ENCODE peak calls at places on chromosomes 12 and 14, in four cellular contexts. One of them, this sample, is unnamed.

GRCh38 chr14:39890026-39890425 is 457.8 kb upstream of the FBXO33 start:
- DNase-seq in mesothelial cell of epicardium: no peak
- DNase-seq in WTC11: no peak
- DNase-seq in Peyer's patch: no peak
- DNase-seq in this sample: no peak

GRCh38 chr12:131642101-131642540 is 68.8 kb upstream of the SFSWAP start:
- DNase-seq in mesothelial cell of epicardium: no peak
- DNase-seq in WTC11: no peak
- DNase-seq in Peyer's patch: no peak
- DNase-seq in this sample: no peak

GRCh38 chr14:104346112-104346462 is 207.7 kb downstream of the KIF26A start:
- DNase-seq in mesothelial cell of epicardium: no peak
- DNase-seq in WTC11: no peak
- DNase-seq in Peyer's patch: no peak
- DNase-seq in this sample: no peak

GRCh38 chr14:69658664-69659261 is 47.4 kb downstream of the SUSD6 start:
- DNase-seq in Peyer's patch: no peak
- DNase-seq in WTC11: no peak
- DNase-seq in mesothelial cell of epicardium: no peak
- DNase-seq in this sample: no peak

GRCh38 chr12:103626498-103626897 is 39.4 kb downstream of the STAB2 start:
- DNase-seq in WTC11: peak; percentile 32
- DNase-seq in mesothelial cell of epicardium: no peak
- DNase-seq in Peyer's patch: no peak
- DNase-seq in this sample: no peak

GRCh38 chr12:64207453-64207852 is 14.6 kb downstream of the KICS2 start:
- DNase-seq in WTC11: no peak
- DNase-seq in mesothelial cell of epicardium: no peak
- DNase-seq in Peyer's patch: no peak
- DNase-seq in this sample: no peak

GRCh38 chr12:64792128-64792527 is 32.3 kb upstream of the TBC1D30 start:
- DNase-seq in WTC11: no peak
- DNase-seq in mesothelial cell of epicardium: no peak
- DNase-seq in Peyer's patch: no peak
- DNase-seq in this sample: no peak

GRCh38 chr12:7060353-7060954 is at the start of gene C1S:
- DNase-seq in Peyer's patch: no peak
- DNase-seq in mesothelial cell of epicardium: no peak
- DNase-seq in WTC11: peak; percentile 42
- DNase-seq in this sample: no peak

GRCh38 chr14:90572461-90573150 is 175.8 kb downstream of the CALM1 start:
- DNase-seq in WTC11: no peak
- DNase-seq in Peyer's patch: no peak
- DNase-seq in mesothelial cell of epicardium: no peak
- DNase-seq in this sample: no peak

GRCh38 chr12:6476496-6476895 is 6.0 kb upstream of the VAMP1 start:
- DNase-seq in mesothelial cell of epicardium: no peak
- DNase-seq in Peyer's patch: no peak
- DNase-seq in WTC11: no peak
- DNase-seq in this sample: no peak

GRCh38 chr12:34599530-34600513 is 577.5 kb downstream of the ALG10 start:
- DNase-seq in WTC11: no peak
- DNase-seq in mesothelial cell of epicardium: no peak
- DNase-seq in Peyer's patch: no peak
- DNase-seq in this sample: no peak

GRCh38 chr12:105273601-105274000 is 37.6 kb upstream of the APPL2 start:
- DNase-seq in mesothelial cell of epicardium: no peak
- DNase-seq in WTC11: no peak
- DNase-seq in Peyer's patch: no peak
- DNase-seq in this sample: no peak

GRCh38 chr12:116200812-116201211 is 76.7 kb downstream of the MED13L start:
- DNase-seq in Peyer's patch: no peak
- DNase-seq in WTC11: no peak
- DNase-seq in mesothelial cell of epicardium: no peak
- DNase-seq in this sample: no peak

GRCh38 chr12:122403115-122403770 is 19.2 kb downstream of the CLIP1 start:
- DNase-seq in WTC11: no peak
- DNase-seq in mesothelial cell of epicardium: no peak
- DNase-seq in Peyer's patch: no peak
- DNase-seq in this sample: no peak

GRCh38 chr12:69880566-69880965 is 55.5 kb downstream of the MYRFL start:
- DNase-seq in Peyer's patch: no peak
- DNase-seq in WTC11: no peak
- DNase-seq in mesothelial cell of epicardium: no peak
- DNase-seq in this sample: no peak

GRCh38 chr12:41981758-41982157 is 162.9 kb downstream of the GXYLT1 start:
- DNase-seq in WTC11: no peak
- DNase-seq in mesothelial cell of epicardium: no peak
- DNase-seq in Peyer's patch: no peak
- DNase-seq in this sample: no peak

GRCh38 chr14:44053422-44053821 is 453.7 kb downstream of the FSCB start:
- DNase-seq in mesothelial cell of epicardium: no peak
- DNase-seq in Peyer's patch: no peak
- DNase-seq in WTC11: no peak
- DNase-seq in this sample: no peak

GRCh38 chr14:36660736-36661505 is 739 bp upstream of the PAX9 start:
- DNase-seq in mesothelial cell of epicardium: no peak
- DNase-seq in WTC11: peak; percentile 33
- DNase-seq in Peyer's patch: no peak
- DNase-seq in this sample: no peak

GRCh38 chr12:43692064-43692463 is 66.5 kb downstream of the PUS7L start:
- DNase-seq in Peyer's patch: no peak
- DNase-seq in mesothelial cell of epicardium: no peak
- DNase-seq in WTC11: no peak
- DNase-seq in this sample: no peak

GRCh38 chr14:28058012-28058296 is 708.6 kb upstream of the FOXG1 start:
- DNase-seq in mesothelial cell of epicardium: no peak
- DNase-seq in WTC11: no peak
- DNase-seq in Peyer's patch: no peak
- DNase-seq in this sample: no peak

GRCh38 chr12:50604640-50604920 is 99.8 kb downstream of the DIP2B start:
- DNase-seq in Peyer's patch: no peak
- DNase-seq in mesothelial cell of epicardium: no peak
- DNase-seq in WTC11: no peak
- DNase-seq in this sample: no peak

GRCh38 chr14:67241416-67242362 is at the start of gene PALS1:
- DNase-seq in Peyer's patch: no peak
- DNase-seq in WTC11: no peak
- DNase-seq in mesothelial cell of epicardium: no peak
- DNase-seq in this sample: peak; percentile 74

GRCh38 chr12:102540856-102541385 is 60.6 kb upstream of the IGF1 start:
- DNase-seq in WTC11: no peak
- DNase-seq in mesothelial cell of epicardium: no peak
- DNase-seq in Peyer's patch: no peak
- DNase-seq in this sample: no peak

GRCh38 chr12:25723921-25724491 is 170.9 kb upstream of the LMNTD1 start:
- DNase-seq in WTC11: no peak
- DNase-seq in Peyer's patch: no peak
- DNase-seq in mesothelial cell of epicardium: no peak
- DNase-seq in this sample: no peak

GRCh38 chr14:81105378-81105777 is 115.4 kb downstream of the GTF2A1 start:
- DNase-seq in Peyer's patch: no peak
- DNase-seq in mesothelial cell of epicardium: no peak
- DNase-seq in WTC11: no peak
- DNase-seq in this sample: no peak

GRCh38 chr14:63853831-63854293 is 1.1 kb downstream of the SYNE2 start:
- DNase-seq in Peyer's patch: peak; percentile 60
- DNase-seq in WTC11: peak; percentile 30
- DNase-seq in mesothelial cell of epicardium: peak; percentile 19
- DNase-seq in this sample: peak; percentile 30

GRCh38 chr12:42237853-42238239 is 202 bp downstream of the YAF2 start:
- DNase-seq in mesothelial cell of epicardium: no peak
- DNase-seq in Peyer's patch: no peak
- DNase-seq in WTC11: peak; percentile 11
- DNase-seq in this sample: no peak

GRCh38 chr14:104512771-104513640 is 66.6 kb upstream of the C14orf180 start:
- DNase-seq in Peyer's patch: no peak
- DNase-seq in mesothelial cell of epicardium: no peak
- DNase-seq in WTC11: no peak
- DNase-seq in this sample: no peak

GRCh38 chr14:54867011-54867410 is 35.6 kb downstream of the GCH1 start:
- DNase-seq in Peyer's patch: no peak
- DNase-seq in mesothelial cell of epicardium: no peak
- DNase-seq in WTC11: no peak
- DNase-seq in this sample: no peak

DNA sequence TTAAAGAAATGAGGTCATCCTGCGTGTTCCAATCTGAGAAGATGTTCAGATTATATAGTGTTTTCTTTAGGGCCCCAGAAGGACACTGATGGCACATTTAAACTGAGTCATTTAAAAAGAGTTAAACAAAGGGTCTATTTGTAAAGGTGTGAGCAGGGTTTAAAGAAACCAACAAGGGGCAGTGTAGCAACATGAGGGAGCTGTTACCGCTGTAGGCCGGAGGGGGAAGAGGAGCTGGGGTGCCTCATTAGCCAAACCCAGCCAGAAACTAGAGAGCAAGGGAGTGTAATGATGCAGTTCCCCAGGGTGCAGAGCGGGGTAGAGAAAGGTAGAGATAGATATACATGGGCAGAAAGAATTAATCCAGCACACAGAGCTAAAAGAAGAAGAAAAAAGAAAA is 160.4 kb downstream of the TBX5 start:
- DNase-seq in WTC11: peak; percentile 45
- DNase-seq in mesothelial cell of epicardium: no peak
- DNase-seq in Peyer's patch: no peak
- DNase-seq in this sample: no peak
- TF ChIP-seq CTCF in WTC11: no peak
- TF ChIP-seq CTCF in mesothelial cell of epicardium: no peak
- TF ChIP-seq CTCF in Peyer's patch: no peak
- TF ChIP-seq CTCF in this sample: no peak

DNA sequence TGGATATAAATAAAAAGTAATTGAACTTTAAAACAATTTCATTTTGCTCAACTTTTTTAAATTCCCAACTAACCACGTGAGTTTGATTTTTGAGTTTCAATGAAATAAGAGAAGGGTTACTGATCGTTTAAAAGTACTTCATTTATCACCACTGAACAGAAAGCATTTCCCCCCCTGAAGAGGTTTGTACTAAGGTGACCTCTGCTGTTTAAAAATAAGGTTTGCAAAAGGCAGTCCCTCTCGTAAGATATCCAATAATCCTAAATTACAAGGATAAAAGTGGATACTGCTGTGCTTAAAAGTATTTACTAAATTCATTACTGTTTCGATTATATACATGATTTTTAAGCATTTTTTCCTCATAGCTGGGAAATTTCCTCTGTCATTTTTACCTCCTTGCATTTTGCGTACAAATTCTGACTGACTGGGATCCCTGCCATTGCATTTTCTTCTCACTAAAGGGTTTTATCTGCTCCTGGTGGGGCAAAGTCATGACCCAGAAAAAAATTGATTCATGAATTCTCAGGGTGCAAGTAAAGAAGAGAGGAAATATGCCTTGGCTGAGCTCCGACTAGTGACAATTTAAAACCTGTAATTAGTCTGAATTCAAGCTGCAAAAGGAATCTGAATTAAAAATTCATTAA is 463.8 kb downstream of the PRKD1 start:
- DNase-seq in WTC11: no peak
- DNase-seq in mesothelial cell of epicardium: no peak
- DNase-seq in Peyer's patch: no peak
- DNase-seq in this sample: no peak
- TF ChIP-seq CTCF in WTC11: no peak
- TF ChIP-seq CTCF in mesothelial cell of epicardium: no peak
- TF ChIP-seq CTCF in Peyer's patch: peak; percentile 21
- TF ChIP-seq CTCF in this sample: no peak

GRCh38 chr14:101183376-101184103 is 280.0 kb upstream of the RTL1 start:
- DNase-seq in WTC11: peak; percentile 86
- DNase-seq in Peyer's patch: no peak
- DNase-seq in mesothelial cell of epicardium: peak; percentile 53
- DNase-seq in this sample: peak; percentile 81
- TF ChIP-seq CTCF in WTC11: peak; percentile 40
- TF ChIP-seq CTCF in Peyer's patch: peak; percentile 30
- TF ChIP-seq CTCF in mesothelial cell of epicardium: peak; percentile 65
- TF ChIP-seq CTCF in this sample: peak; percentile 73

DNA sequence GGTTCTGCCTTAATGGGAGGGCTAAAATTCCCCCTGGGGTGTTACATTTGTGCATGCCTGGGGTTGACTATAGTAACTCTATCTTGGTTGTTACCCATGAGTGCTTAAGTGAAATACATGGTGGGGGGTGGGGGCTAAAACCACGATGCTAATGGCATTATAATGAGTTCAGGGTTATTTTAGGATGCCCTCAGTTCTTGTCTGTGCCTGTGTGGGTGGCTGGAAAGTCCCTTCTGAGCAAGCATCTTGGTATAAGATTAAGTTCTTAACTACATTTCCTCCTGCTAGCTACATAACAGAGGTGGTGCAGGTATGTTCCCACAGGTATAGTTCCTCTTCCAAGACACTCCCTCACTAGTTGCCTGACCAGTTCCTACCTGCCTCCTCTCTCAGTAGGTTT is 822.3 kb downstream of the LRFN5 start:
- DNase-seq in WTC11: no peak
- DNase-seq in mesothelial cell of epicardium: no peak
- DNase-seq in Peyer's patch: no peak
- DNase-seq in this sample: no peak
- TF ChIP-seq CTCF in WTC11: no peak
- TF ChIP-seq CTCF in mesothelial cell of epicardium: no peak
- TF ChIP-seq CTCF in Peyer's patch: no peak
- TF ChIP-seq CTCF in this sample: no peak